ENCODE peak calls at places on chromosome 9, in seven cellular contexts. V is T-cell, G is M059J, O is type B pancreatic cell, E is nucleus accumbens, J is frontal cortex, Z is spleen. U is an unnamed sample.

GRCh38 chr9:124605258-124605657 is 98.1 kb upstream of the NR5A1 start:
- DNase-seq in G (no peak), J (no peak), E (no peak), O (no peak), V (no peak), Z (no peak), U (no peak)

GRCh38 chr9:125475385-125475784 is 213.8 kb downstream of the GAPVD1 start:
- DNase-seq in J (no peak), O (no peak), V (no peak), E (no peak), Z (no peak), G (no peak), U (no peak)

GRCh38 chr9:100377015-100377414 is 24.3 kb upstream of the TEX10 start:
- DNase-seq in E (no peak), G (no peak), O (no peak), Z (no peak), J (no peak), V (no peak), U (no peak)

GRCh38 chr9:137506274-137506673 is 43.9 kb downstream of the PNPLA7 start:
- DNase-seq in G (no peak), E (no peak), J (no peak), V (no peak), Z (peak), O (no peak), U (no peak)

GRCh38 chr9:31908158-31908890 is 476.1 kb upstream of the ACO1 start:
- DNase-seq in Z (no peak), J (no peak), O (no peak), V (no peak), G (peak), E (no peak), U (no peak)

GRCh38 chr9:79685576-79685975 is 113.8 kb downstream of the TLE4 start:
- DNase-seq in J (no peak), O (no peak), V (no peak), G (peak), Z (no peak), E (no peak), U (no peak)

GRCh38 chr9:93049491-93049890 is 9.0 kb upstream of the SUSD3 start:
- DNase-seq in O (no peak), E (no peak), V (no peak), Z (no peak), J (no peak), G (no peak), U (no peak)

GRCh38 chr9:72933730-72934665 is 18.9 kb downstream of the ALDH1A1 start:
- DNase-seq in Z (no peak), J (no peak), G (no peak), V (no peak), E (no peak), O (no peak), U (no peak)

GRCh38 chr9:91131433-91131839 is 230.3 kb downstream of the AUH start:
- DNase-seq in O (no peak), E (no peak), J (no peak), Z (no peak), G (peak), V (peak), U (no peak)

GRCh38 chr9:131728961-131729360 is 10.9 kb downstream of the RAPGEF1 start:
- DNase-seq in Z (peak), J (no peak), O (no peak), V (peak), E (no peak), G (no peak), U (no peak)

GRCh38 chr9:87515086-87515485 is 17.4 kb downstream of the DAPK1 start:
- DNase-seq in J (no peak), V (no peak), E (no peak), O (no peak), Z (no peak), G (no peak), U (no peak)

GRCh38 chr9:85941966-85942912 is 1.3 kb downstream of the NAA35 start:
- DNase-seq in O (no peak), V (no peak), G (no peak), Z (no peak), E (no peak), J (no peak), U (no peak)

GRCh38 chr9:130847306-130848217 is 12.5 kb downstream of the ABL1 start:
- DNase-seq in J (no peak), E (no peak), V (no peak), Z (no peak), G (peak), O (no peak), U (no peak)

GRCh38 chr9:128122809-128123175 is 4.7 kb downstream of the PTGES2 start:
- DNase-seq in E (no peak), J (no peak), V (no peak), Z (peak), G (no peak), O (no peak), U (no peak)

GRCh38 chr9:13791816-13792215 is 512.3 kb upstream of the MPDZ start:
- DNase-seq in J (no peak), O (no peak), Z (no peak), V (no peak), G (no peak), E (no peak), U (no peak)